ENCODE peak calls at places on chromosomes 1 and 21, in six cellular contexts. U is activated effector memory CD4-positive, alpha-beta T cell treated with anti-CD3 and anti-CD28 coated beads, Interleukin-2, amount 50 U/mL, for 16 hours; X is T-helper 1 cell; O is SW480; R is RWPE1; Y is T follicular helper cell. N is an unnamed sample.

GRCh38 chr1:85654066-85654782 is 54.0 kb downstream of the ZNHIT6 start:
- DNase-seq in X (no peak), U (no peak), Y (no peak), R (peak), O (no peak), N (no peak)

GRCh38 chr1:59738152-59738551 is 76.6 kb upstream of the HOOK1 start:
- DNase-seq in R (no peak), O (no peak), U (no peak), Y (no peak), X (no peak), N (no peak)

GRCh38 chr1:147762233-147763024 is 2.0 kb upstream of the GJA5 start:
- DNase-seq in Y (no peak), O (no peak), U (no peak), R (no peak), X (no peak), N (no peak)

GRCh38 chr1:237562247-237562823 is 328.4 kb downstream of the ZP4 start:
- DNase-seq in Y (no peak), U (no peak), R (peak), O (peak), X (no peak), N (no peak)

GRCh38 chr1:162285149-162285561 is 91.5 kb downstream of the SPATA46 start:
- DNase-seq in Y (no peak), X (no peak), R (peak), U (no peak), O (peak), N (peak)

GRCh38 chr1:198102454-198102791 is 54.4 kb upstream of the NEK7 start:
- DNase-seq in X (no peak), Y (no peak), U (no peak), R (no peak), O (no peak), N (no peak)

GRCh38 chr1:15290382-15290781 is 43.4 kb downstream of the FHAD1 start:
- DNase-seq in R (no peak), U (no peak), O (peak), X (no peak), Y (no peak), N (no peak)

GRCh38 chr1:212700892-212701819 is 1.5 kb upstream of the BATF3 start:
- DNase-seq in U (peak), R (no peak), O (no peak), X (no peak), Y (no peak), N (peak)

GRCh38 chr1:197614916-197615692 is 160.2 kb downstream of the DENND1B start:
- DNase-seq in O (peak), Y (no peak), X (no peak), U (no peak), R (peak), N (no peak)

GRCh38 chr1:172699111-172699510 is 40.2 kb downstream of the FASLG start:
- DNase-seq in Y (peak), R (peak), O (no peak), X (peak), U (peak), N (no peak)

GRCh38 chr1:68218485-68218884 is 13.8 kb downstream of the WLS start:
- DNase-seq in R (peak), Y (no peak), O (no peak), X (no peak), U (no peak), N (no peak)

GRCh38 chr21:33578959-33579542 is 9.4 kb downstream of the DONSON start:
- DNase-seq in Y (no peak), O (no peak), R (no peak), U (no peak), X (no peak), N (no peak)

GRCh38 chr1:30700528-30701265 is 22.7 kb downstream of the MATN1 start:
- DNase-seq in U (no peak), X (no peak), Y (no peak), O (no peak), R (peak), N (no peak)

GRCh38 chr1:236083650-236084385 is 18.9 kb upstream of the NID1 start:
- DNase-seq in R (peak), O (no peak), Y (no peak), X (no peak), U (no peak), N (no peak)

GRCh38 chr1:169305356-169305755 is 62.2 kb downstream of the NME7 start:
- DNase-seq in X (no peak), O (no peak), U (no peak), R (no peak), Y (no peak), N (no peak)

GRCh38 chr1:167499657-167500056 is 18.7 kb downstream of the CD247 start:
- DNase-seq in X (no peak), O (no peak), R (no peak), Y (no peak), U (no peak), N (no peak)

GRCh38 chr1:206540044-206540758 is 32.9 kb downstream of the RASSF5 start:
- DNase-seq in U (no peak), R (no peak), X (no peak), Y (no peak), O (no peak), N (peak)

GRCh38 chr1:89894210-89894668 is 73.4 kb downstream of the LRRC8D start:
- DNase-seq in X (no peak), Y (no peak), U (no peak), O (no peak), R (peak), N (no peak)

GRCh38 chr1:89295187-89295586 is 22.5 kb upstream of the GBP5 start:
- DNase-seq in U (no peak), O (no peak), Y (no peak), X (no peak), R (no peak), N (no peak)

GRCh38 chr1:193589597-193590040 is 403.2 kb upstream of the B3GALT2 start:
- DNase-seq in X (no peak), Y (no peak), U (no peak), O (no peak), R (peak), N (peak)

GRCh38 chr1:190129367-190129766 is 348.3 kb downstream of the BRINP3 start:
- DNase-seq in O (no peak), Y (no peak), X (no peak), U (no peak), R (no peak), N (no peak)

GRCh38 chr1:158117854-158118691 is 62.6 kb upstream of the CD1D start:
- DNase-seq in U (peak), Y (peak), O (peak), R (no peak), X (no peak), N (peak)

GRCh38 chr21:15682182-15682895 is 47.4 kb upstream of the USP25 start:
- DNase-seq in Y (no peak), X (no peak), O (peak), R (peak), U (no peak), N (no peak)

GRCh38 chr1:178055093-178055492 is 38.8 kb upstream of the RASAL2 start:
- DNase-seq in X (no peak), R (peak), O (peak), Y (no peak), U (no peak), N (peak)

GRCh38 chr1:34829250-34829649 is 30.3 kb downstream of the SMIM12 start:
- DNase-seq in O (no peak), R (no peak), X (no peak), Y (no peak), U (no peak), N (no peak)

GRCh38 chr1:17892225-17892624 is 137.1 kb downstream of the ACTL8 start:
- DNase-seq in O (no peak), Y (no peak), X (no peak), U (peak), R (no peak), N (peak)

GRCh38 chr1:67618285-67619018 is 66.5 kb upstream of the GADD45A start:
- DNase-seq in R (peak), Y (no peak), O (no peak), U (no peak), X (no peak), N (peak)

GRCh38 chr1:181077576-181078242 is 10.8 kb upstream of the IER5 start:
- DNase-seq in U (no peak), R (no peak), X (no peak), Y (no peak), O (no peak), N (no peak)

N was measured in heart right ventricle.